ENCODE peak calls at places on chromosome 9, in four cellular contexts. M, H, O and W are unnamed samples. For H3K79me2, the result is how much of the 10 kb centered on the place peaks cover.

GRCh38 chr9:114370251-114370984 is 17.4 kb downstream of the AKNA start:
- DNase-seq in H (no peak), M (peak), O (peak), W (no peak)

GRCh38 chr9:25917593-25918426 is 239.6 kb upstream of the TUSC1 start:
- DNase-seq in H (no peak), M (no peak), O (no peak), W (no peak)

GRCh38 chr9:74573792-74574191 is 76.7 kb downstream of the RORB start:
- DNase-seq in O (no peak), M (no peak), H (no peak), W (peak)

GRCh38 chr9:134928796-134929559 is 11.3 kb upstream of the FCN1 start:
- DNase-seq in H (no peak), M (no peak), O (no peak), W (no peak)

GRCh38 chr9:27108981-27109541 is at the start of gene TEK:
- DNase-seq in M (peak), O (peak), H (no peak), W (no peak)

GRCh38 chr9:75797181-75797580 is 93.3 kb upstream of the PCSK5 start:
- DNase-seq in H (no peak), O (no peak), M (peak), W (no peak)

GRCh38 chr9:126613656-126614055 is at the start of gene LMX1B:
- DNase-seq in O (peak), M (peak), H (peak), W (no peak)

GRCh38 chr9:115930472-115930871 is 223.1 kb upstream of the PAPPA start:
- DNase-seq in H (no peak), M (no peak), O (no peak), W (no peak)

GRCh38 chr9:69809304-69809863 is 11.2 kb upstream of the CFAP95 start:
- DNase-seq in M (peak), O (peak), H (peak), W (no peak)

GRCh38 chr9:129624947-129625346 is 1.0 kb upstream of the NTMT1 start:
- DNase-seq in O (no peak), M (no peak), H (no peak), W (no peak)

GRCh38 chr9:111298831-111299603 is 31.0 kb downstream of the OR2K2 start:
- DNase-seq in M (peak), H (peak), O (peak), W (peak)

GRCh38 chr9:133938670-133939258 is 53.4 kb downstream of the VAV2 start:
- DNase-seq in O (no peak), M (no peak), H (no peak), W (no peak)

GRCh38 chr9:7507026-7507425 is 292.6 kb downstream of the DMAC1 start:
- DNase-seq in H (no peak), M (no peak), O (no peak), W (no peak)

GRCh38 chr9:656918-657583 is 184.4 kb upstream of the DMRT1 start:
- DNase-seq in O (no peak), H (no peak), M (no peak), W (no peak)

GRCh38 chr9:79674052-79674777 is 102.5 kb downstream of the TLE4 start:
- DNase-seq in O (no peak), M (no peak), H (no peak), W (no peak)

GRCh38 chr9:20621553-20622329 is 558 bp downstream of the MLLT3 start:
- DNase-seq in H (no peak), O (peak), M (peak), W (peak)

GRCh38 chr9:35912791-35913400 is 3.6 kb downstream of the SPAAR start:
- DNase-seq in M (no peak), O (no peak), H (no peak), W (no peak)

GRCh38 chr9:120868676-120869359 is 8.2 kb downstream of the PHF19 start:
- DNase-seq in H (peak), M (peak), O (peak), W (peak)

GRCh38 chr9:130276121-130276520 is 10.6 kb downstream of the HMCN2 start:
- DNase-seq in O (no peak), M (no peak), H (no peak), W (no peak)

GRCh38 chr9:120187758-120188157 is 392.2 kb downstream of the CDK5RAP2 start:
- DNase-seq in O (no peak), H (no peak), M (no peak), W (no peak)

GRCh38 chr9:79799691-79800345 is 228.1 kb downstream of the TLE4 start:
- DNase-seq in M (no peak), O (no peak), H (no peak), W (no peak)

GRCh38 chr9:35703906-35704672 is 14.4 kb upstream of the TPM2 start:
- DNase-seq in H (no peak), M (no peak), O (no peak), W (no peak)

GRCh38 chr9:75239176-75239575 is 150.9 kb downstream of the OSTF1 start:
- DNase-seq in M (peak), H (no peak), O (no peak), W (no peak)

GRCh38 chr9:76634356-76635054 is 129.7 kb upstream of the PCA3 start:
- DNase-seq in M (no peak), H (peak), O (no peak), W (peak)

GRCh38 chr9:1421436-1421835 is 371.3 kb downstream of the DMRT2 start:
- DNase-seq in O (no peak), M (no peak), H (no peak), W (no peak)

GRCh38 chr9:124286292-124286931 is 28.7 kb downstream of the NEK6 start:
- DNase-seq in O (no peak), H (peak), M (no peak), W (peak)

GRCh38 chr9:68493953-68494541 is 46.6 kb downstream of the TMEM252 start:
- DNase-seq in M (no peak), H (no peak), O (no peak), W (no peak)

GRCh38 chr9:132946216-132946615 is 1.8 kb upstream of the TSC1 start:
- DNase-seq in M (no peak), O (no peak), H (no peak), W (no peak)

GRCh38 chr9:87324613-87325194 is 173.0 kb upstream of the DAPK1 start:
- DNase-seq in M (peak), H (peak), O (peak), W (peak)

GRCh38 chr9:33170464-33171156 is 3.5 kb upstream of the B4GALT1 start:
- DNase-seq in H (peak), M (peak), O (peak), W (no peak)

GRCh38 chr9:124506931-124507879 is at the start of gene NR5A1:
- DNase-seq in H (no peak), O (no peak), M (no peak), W (no peak)

GRCh38 chr9:80020056-80020455 is 448.3 kb downstream of the TLE4 start:
- DNase-seq in O (no peak), M (no peak), H (no peak), W (no peak)

GRCh38 chr9:93483497-93483896 is 30.1 kb upstream of the FAM120AOS start:
- DNase-seq in M (no peak), O (no peak), H (no peak), W (no peak)
- H3K79me2 ChIP-seq in M (half or more), O (half or more), H (half or more), W (half or more)

DNA sequence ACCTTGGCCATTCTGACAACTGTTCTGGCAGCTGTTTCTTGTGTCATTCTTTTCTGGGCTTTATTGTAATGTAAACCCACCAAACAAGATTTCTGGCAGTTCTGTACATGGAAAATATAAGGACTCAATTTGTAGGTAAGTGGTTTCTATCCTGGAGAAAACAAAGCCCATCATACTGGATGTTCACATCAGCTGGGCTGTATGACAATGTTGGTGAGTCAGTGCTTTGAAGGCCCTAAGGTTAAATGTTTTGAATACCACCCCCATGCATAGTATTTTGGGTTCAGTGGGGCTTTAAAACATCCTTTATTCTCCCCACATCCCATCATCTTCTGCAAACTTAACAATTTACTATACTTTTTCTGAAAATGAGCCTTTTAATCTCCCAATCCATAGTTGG is 52.5 kb downstream of the SH3GL2 start:
- DNase-seq in O (no peak), M (no peak), H (no peak), W (no peak)
- TF ChIP-seq EZH2phosphoT487 in O (no peak), M (no peak), H (no peak), W (no peak)

GRCh38 chr9:34589656-34590375 is at the start of gene CNTFR:
- DNase-seq in M (peak), H (no peak), O (peak), W (no peak)
- TF ChIP-seq EZH2 in M (no peak), H (no peak), O (no peak), W (no peak)

DNA sequence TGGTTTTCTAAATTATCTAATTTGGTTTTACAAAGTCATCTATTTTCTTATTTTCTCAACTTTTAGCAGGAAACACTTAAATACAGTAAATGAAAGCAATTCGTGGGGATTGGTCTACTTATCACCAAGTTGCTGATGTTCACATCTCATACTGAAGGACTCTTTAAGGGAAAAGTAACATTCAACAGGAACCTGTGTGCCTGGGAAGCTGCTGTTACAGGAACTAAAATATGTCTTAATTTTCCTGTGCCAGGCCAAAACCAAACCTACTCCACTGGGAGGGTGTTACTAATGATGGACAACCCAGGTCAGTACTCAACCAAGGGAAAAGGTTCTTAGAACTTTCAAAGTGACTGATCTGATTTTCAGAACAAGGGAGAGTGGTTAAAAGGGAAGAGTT is 5.3 kb downstream of the ISCA1 start:
- DNase-seq in H (no peak), M (no peak), O (no peak), W (no peak)
- H3K79me2 ChIP-seq in H (half or more), M (half or more), O (half or more), W (half or more)

DNA sequence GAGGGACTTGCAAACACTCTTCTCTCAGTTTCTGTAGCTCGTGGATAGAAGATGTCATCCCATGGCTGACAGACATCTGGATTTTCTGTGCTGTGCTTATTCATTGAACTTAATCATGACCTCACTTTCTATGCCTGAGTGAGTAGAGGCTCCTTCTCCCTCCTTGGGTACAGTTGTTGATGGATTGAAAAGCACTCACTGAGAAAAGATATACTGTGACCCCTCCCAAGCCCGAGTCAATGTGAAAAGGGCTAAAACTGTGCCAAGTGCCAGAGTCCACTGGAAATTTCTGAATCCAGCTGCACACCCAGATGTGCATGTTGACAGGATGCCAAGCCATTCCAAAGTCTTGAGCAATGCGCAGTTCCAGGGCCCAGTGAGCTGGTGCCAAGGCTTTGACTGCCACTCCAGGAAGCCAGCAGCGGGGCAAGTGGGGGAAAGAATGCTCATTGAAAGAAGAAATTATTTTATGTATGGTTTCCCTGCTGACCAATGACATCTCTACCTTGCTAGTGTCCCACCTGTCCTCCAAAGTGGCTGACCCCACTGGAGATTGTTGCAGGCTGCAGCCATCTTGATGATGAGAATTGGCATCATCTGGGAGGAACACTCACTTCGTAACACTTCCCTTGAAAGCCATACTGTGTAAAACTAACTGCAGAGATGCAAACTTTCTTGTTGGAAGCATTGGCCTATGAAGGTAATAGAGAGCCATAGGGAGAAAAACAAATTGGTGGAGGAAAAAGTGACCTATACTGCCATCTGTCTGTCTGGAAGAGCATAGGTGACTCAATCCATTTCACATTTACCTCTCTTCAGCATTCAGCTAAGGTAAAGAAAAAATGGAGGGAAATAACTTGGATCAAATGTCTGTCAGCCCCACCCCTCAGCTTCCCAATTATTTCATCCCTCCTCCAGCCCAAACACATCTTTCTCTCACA is 473.2 kb downstream of the NTRK2 start:
- DNase-seq in H (peak), M (peak), O (peak), W (peak)
- TF ChIP-seq EZH2phosphoT487 in H (no peak), M (no peak), O (no peak), W (no peak)